ENCODE peak calls at places on chromosomes 1 and 21, in five cellular contexts. Z is Caco-2, I is astrocyte, J is prostate gland, P is lower lobe of right lung. H is an unnamed sample.
A peak's percentile ranks its signal among the peaks of the same experiment; 100 is the strongest.

GRCh38 chr1:186518822-186519381 is 58.0 kb upstream of the PDC start:
- DNase-seq in Z (no peak), I (no peak), J (no peak), P (no peak), H (no peak)

GRCh38 chr1:29237906-29238600 is 1.7 kb downstream of the PTPRU start:
- DNase-seq in Z (peak; percentile 44), I (no peak), J (peak; percentile 54), P (peak; percentile 70), H (peak; percentile 16)

GRCh38 chr1:98342556-98342955 is 319.0 kb upstream of the SNX7 start:
- DNase-seq in Z (no peak), I (peak; percentile 36), J (no peak), P (no peak), H (no peak)

GRCh38 chr1:41958015-41958673 is 39.4 kb upstream of the HIVEP3 start:
- DNase-seq in Z (no peak), I (no peak), J (no peak), P (no peak), H (no peak)

GRCh38 chr1:41626616-41627375 is 142.3 kb upstream of the EDN2 start:
- DNase-seq in Z (no peak), I (peak; percentile 46), J (no peak), P (no peak), H (peak; percentile 89)

GRCh38 chr1:183593356-183593755 is 3.1 kb upstream of the NCF2 start:
- DNase-seq in Z (no peak), I (no peak), J (no peak), P (no peak), H (no peak)

GRCh38 chr1:205286335-205286950 is 35.1 kb downstream of the NUAK2 start:
- DNase-seq in Z (no peak), I (peak; percentile 82), J (no peak), P (no peak), H (no peak)

GRCh38 chr1:109864960-109865611 is 45.6 kb upstream of the CSF1 start:
- DNase-seq in Z (no peak), I (peak; percentile 78), J (no peak), P (no peak), H (no peak)

GRCh38 chr1:173392895-173393654 is 84.1 kb upstream of the PRDX6 start:
- DNase-seq in Z (no peak), I (peak; percentile 92), J (no peak), P (no peak), H (peak; percentile 71)

GRCh38 chr1:23436520-23437354 is 12.2 kb upstream of the TCEA3 start:
- DNase-seq in Z (no peak), I (no peak), J (no peak), P (peak; percentile 81), H (no peak)

GRCh38 chr1:151132676-151133338 is 13.6 kb downstream of the SEMA6C start:
- DNase-seq in Z (no peak), I (no peak), J (no peak), P (no peak), H (no peak)

GRCh38 chr1:87937774-87938173 is 609.1 kb downstream of the LMO4 start:
- DNase-seq in Z (no peak), I (no peak), J (no peak), P (no peak), H (no peak)

GRCh38 chr1:31249854-31250253 is 10.2 kb upstream of the NKAIN1 start:
- DNase-seq in Z (no peak), I (no peak), J (no peak), P (no peak), H (no peak)

GRCh38 chr1:229238674-229239415 is 32.1 kb upstream of the RAB4A start:
- DNase-seq in Z (no peak), I (no peak), J (peak; percentile 54), P (no peak), H (peak; percentile 62)

GRCh38 chr1:19484793-19485361 is 462 bp downstream of the CAPZB start:
- DNase-seq in Z (peak; percentile 27), I (no peak), J (no peak), P (peak; percentile 53), H (no peak)

GRCh38 chr1:167922611-167923074 is 8.7 kb upstream of the ADCY10 start:
- DNase-seq in Z (no peak), I (no peak), J (no peak), P (no peak), H (peak; percentile 65)

GRCh38 chr1:58783090-58783992 is 506 bp downstream of the JUN start:
- DNase-seq in Z (peak; percentile 39), I (peak; percentile 36), J (peak; percentile 49), P (peak; percentile 79), H (no peak)

GRCh38 chr1:229989591-229990248 is 77.3 kb upstream of the GALNT2 start:
- DNase-seq in Z (peak; percentile 43), I (no peak), J (no peak), P (no peak), H (no peak)

GRCh38 chr1:234079896-234080295 is 175.4 kb downstream of the SLC35F3 start:
- DNase-seq in Z (no peak), I (no peak), J (no peak), P (no peak), H (no peak)

GRCh38 chr1:94807742-94808491 is 12.2 kb upstream of the SLC44A3 start:
- DNase-seq in Z (peak; percentile 54), I (no peak), J (no peak), P (no peak), H (no peak)

GRCh38 chr1:208349679-208350330 is 105.6 kb upstream of the PLXNA2 start:
- DNase-seq in Z (no peak), I (no peak), J (no peak), P (no peak), H (no peak)

GRCh38 chr1:167294528-167294927 is 73.8 kb downstream of the POU2F1 start:
- DNase-seq in Z (no peak), I (peak; percentile 47), J (no peak), P (no peak), H (peak; percentile 9)

GRCh38 chr1:72635719-72636118 is 353.4 kb upstream of the NEGR1 start:
- DNase-seq in Z (no peak), I (no peak), J (no peak), P (no peak), H (no peak)

GRCh38 chr1:42380617-42381423 is at the start of gene RIMKLA:
- DNase-seq in Z (peak; percentile 74), I (no peak), J (peak; percentile 49), P (peak; percentile 69), H (peak; percentile 7)

GRCh38 chr1:45723248-45723930 is 27.1 kb downstream of the IPP start:
- DNase-seq in Z (no peak), I (no peak), J (no peak), P (no peak), H (no peak)

GRCh38 chr1:235101558-235102258 is 26.9 kb downstream of the TOMM20 start:
- DNase-seq in Z (no peak), I (no peak), J (no peak), P (no peak), H (no peak)

GRCh38 chr1:186482661-186483255 is 21.8 kb upstream of the PDC start:
- DNase-seq in Z (peak; percentile 75), I (peak; percentile 42), J (peak; percentile 33), P (peak; percentile 48), H (peak; percentile 81)

GRCh38 chr1:94463765-94464330 is 45.7 kb downstream of the ABCD3 start:
- DNase-seq in Z (peak; percentile 56), I (peak; percentile 3), J (peak; percentile 27), P (no peak), H (peak; percentile 56)

GRCh38 chr1:219472596-219472995 is 140.3 kb downstream of the ZC3H11B start:
- DNase-seq in Z (no peak), I (no peak), J (no peak), P (no peak), H (no peak)

GRCh38 chr21:40151611-40152010 is 284.4 kb downstream of the PCP4 start:
- DNase-seq in Z (no peak), I (no peak), J (no peak), P (no peak), H (no peak)

GRCh38 chr21:36355071-36355680 is 30.0 kb upstream of the CHAF1B start:
- DNase-seq in Z (no peak), I (no peak), J (no peak), P (no peak), H (no peak)

GRCh38 chr1:241614144-241614543 is 26.0 kb downstream of the CHML start:
- DNase-seq in Z (no peak), I (peak; percentile 22), J (no peak), P (no peak), H (no peak)

GRCh38 chr1:115299266-115299665 is 38.8 kb downstream of the NGF start:
- DNase-seq in Z (no peak), I (peak; percentile 69), J (no peak), P (no peak), H (peak; percentile 44)

GRCh38 chr1:84078108-84078823 is 65.8 kb upstream of the PRKACB start:
- DNase-seq in Z (no peak), I (peak; percentile 34), J (no peak), P (no peak), H (no peak)

GRCh38 chr1:22745675-22746585 is 35.3 kb downstream of the EPHB2 start:
- DNase-seq in Z (no peak), I (peak; percentile 73), J (no peak), P (no peak), H (peak; percentile 73)

GRCh38 chr1:186623547-186623946 is 56.7 kb downstream of the PTGS2 start:
- DNase-seq in Z (no peak), I (no peak), J (no peak), P (no peak), H (no peak)

GRCh38 chr1:225842788-225843425 is 33.0 kb downstream of the EPHX1 start:
- DNase-seq in Z (no peak), I (no peak), J (no peak), P (no peak), H (no peak)
- H3K36me3 ChIP-seq in Z (peaks cover 2% of the 10 kb centered on the region), I (no peaks in the 10 kb centered on the region), J (peaks cover 6% of the 10 kb centered on the region), P (peaks cover 100% of the 10 kb centered on the region), H (peaks cover 10% of the 10 kb centered on the region)

GRCh38 chr1:206635983-206636354 is 633 bp downstream of the DYRK3 start:
- DNase-seq in Z (no peak), I (no peak), J (no peak), P (no peak), H (no peak)

GRCh38 chr1:206635080-206635982 is at the start of gene DYRK3:
- DNase-seq in Z (peak; percentile 90), I (peak; percentile 80), J (peak; percentile 94), P (peak; percentile 97), H (peak; percentile 81)

GRCh38 chr1:206633708-206634121 is 1.6 kb upstream of the DYRK3 start:
- DNase-seq in Z (no peak), I (peak; percentile 90), J (peak; percentile 8), P (no peak), H (peak; percentile 100)

GRCh38 chr1:206634365-206635079 is 814 bp upstream of the DYRK3 start:
- DNase-seq in Z (peak; percentile 87), I (peak; percentile 67), J (peak; percentile 92), P (peak; percentile 96), H (peak; percentile 81)

GRCh38 chr1:206637605-206638004 is 2.3 kb downstream of the DYRK3 start:
- DNase-seq in Z (no peak), I (no peak), J (no peak), P (no peak), H (no peak)
- H3K4me3 ChIP-seq in Z (no peak overlapping the region), I (no peak overlapping the region), J (no peak overlapping the region), P (no peak overlapping the region), H (no peak overlapping the region)

GRCh38 chr1:164598719-164599118 is 39.7 kb downstream of the PBX1 start:
- DNase-seq in Z (no peak), I (no peak), J (no peak), P (no peak), H (no peak)
- H3K36me3 ChIP-seq in Z (no peaks in the 10 kb centered on the region), I (no peaks in the 10 kb centered on the region), J (no peaks in the 10 kb centered on the region), P (no peaks in the 10 kb centered on the region), H (no peaks in the 10 kb centered on the region)

DNA sequence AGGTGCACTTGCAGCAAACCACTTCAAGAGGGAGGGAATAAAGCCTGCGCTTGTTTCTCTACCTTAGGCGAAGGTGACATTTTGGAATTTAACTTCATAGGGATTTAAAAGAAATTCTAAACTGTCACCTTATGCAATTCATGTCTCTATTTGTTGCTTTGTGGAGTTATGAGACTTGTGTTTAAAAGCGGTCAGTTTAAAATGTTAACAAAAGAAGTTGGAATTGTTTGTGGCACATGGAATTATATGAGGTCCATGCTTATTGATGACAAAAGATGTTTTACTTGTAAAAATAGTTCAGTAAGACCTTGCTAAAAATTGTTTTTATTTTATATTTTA is 15.8 kb downstream of the NR5A2 start:
- DNase-seq in Z (no peak), I (no peak), J (no peak), P (no peak), H (peak; percentile 11)
- H3K4me3 ChIP-seq in Z (peak overlapping the region; percentile 70), I (no peak overlapping the region), J (no peak overlapping the region), P (peak overlapping the region; percentile 60), H (no peak overlapping the region)

H was measured in bronchial epithelial cell.